ENCODE peak calls at places on chromosomes 13 and 19, in eight cellular contexts. One of them, this sample, is unnamed.

GRCh38 chr19:1773173-1773572 is 19.9 kb downstream of the ONECUT3 start:
- DNase-seq in tibial nerve: no peak
- DNase-seq in uterus: no peak
- DNase-seq in HepG2: no peak
- DNase-seq in stomach: no peak
- DNase-seq in right lobe of liver: no peak
- DNase-seq in suprapubic skin: no peak
- DNase-seq in Peyer's patch: no peak
- DNase-seq in this sample: no peak

GRCh38 chr13:57633141-57633949 is 1.8 kb downstream of the PCDH17 start:
- DNase-seq in tibial nerve: no peak
- DNase-seq in uterus: peak
- DNase-seq in HepG2: no peak
- DNase-seq in stomach: peak
- DNase-seq in right lobe of liver: peak
- DNase-seq in suprapubic skin: peak
- DNase-seq in Peyer's patch: no peak
- DNase-seq in this sample: peak

GRCh38 chr19:5458420-5458819 is 3.2 kb downstream of the ZNRF4 start:
- DNase-seq in tibial nerve: no peak
- DNase-seq in uterus: no peak
- DNase-seq in HepG2: no peak
- DNase-seq in stomach: no peak
- DNase-seq in right lobe of liver: no peak
- DNase-seq in suprapubic skin: no peak
- DNase-seq in Peyer's patch: no peak
- DNase-seq in this sample: no peak

GRCh38 chr19:2167896-2168618 is 4.3 kb downstream of the DOT1L start:
- DNase-seq in tibial nerve: peak
- DNase-seq in uterus: peak
- DNase-seq in HepG2: peak
- DNase-seq in stomach: peak
- DNase-seq in right lobe of liver: peak
- DNase-seq in suprapubic skin: no peak
- DNase-seq in Peyer's patch: peak
- DNase-seq in this sample: peak

GRCh38 chr13:96998071-96998470 is 3.8 kb upstream of the OXGR1 start:
- DNase-seq in tibial nerve: no peak
- DNase-seq in uterus: no peak
- DNase-seq in HepG2: no peak
- DNase-seq in stomach: no peak
- DNase-seq in right lobe of liver: no peak
- DNase-seq in suprapubic skin: no peak
- DNase-seq in Peyer's patch: no peak
- DNase-seq in this sample: no peak

GRCh38 chr19:7998081-7998480 is 7.4 kb downstream of the ELAVL1 start:
- DNase-seq in tibial nerve: no peak
- DNase-seq in uterus: no peak
- DNase-seq in HepG2: no peak
- DNase-seq in stomach: no peak
- DNase-seq in right lobe of liver: no peak
- DNase-seq in suprapubic skin: no peak
- DNase-seq in Peyer's patch: no peak
- DNase-seq in this sample: no peak

GRCh38 chr13:56424246-56424645 is 716.5 kb upstream of the PRR20A start:
- DNase-seq in tibial nerve: no peak
- DNase-seq in uterus: no peak
- DNase-seq in HepG2: no peak
- DNase-seq in stomach: no peak
- DNase-seq in right lobe of liver: no peak
- DNase-seq in suprapubic skin: no peak
- DNase-seq in Peyer's patch: no peak
- DNase-seq in this sample: no peak

GRCh38 chr19:23801798-23802197 is 43.1 kb upstream of the ZNF681 start:
- DNase-seq in tibial nerve: no peak
- DNase-seq in uterus: no peak
- DNase-seq in HepG2: no peak
- DNase-seq in stomach: no peak
- DNase-seq in right lobe of liver: no peak
- DNase-seq in suprapubic skin: no peak
- DNase-seq in Peyer's patch: no peak
- DNase-seq in this sample: no peak

GRCh38 chr19:10079031-10079453 is 7.1 kb upstream of the SHFL start:
- DNase-seq in tibial nerve: no peak
- DNase-seq in uterus: no peak
- DNase-seq in HepG2: peak
- DNase-seq in stomach: no peak
- DNase-seq in right lobe of liver: peak
- DNase-seq in suprapubic skin: no peak
- DNase-seq in Peyer's patch: no peak
- DNase-seq in this sample: no peak

GRCh38 chr19:53659292-53659691 is 27.5 kb downstream of the DPRX start:
- DNase-seq in tibial nerve: no peak
- DNase-seq in uterus: no peak
- DNase-seq in HepG2: peak
- DNase-seq in stomach: no peak
- DNase-seq in right lobe of liver: peak
- DNase-seq in suprapubic skin: no peak
- DNase-seq in Peyer's patch: no peak
- DNase-seq in this sample: no peak

GRCh38 chr13:111031531-111031961 is 83.6 kb upstream of the ARHGEF7 start:
- DNase-seq in tibial nerve: no peak
- DNase-seq in uterus: no peak
- DNase-seq in HepG2: no peak
- DNase-seq in stomach: no peak
- DNase-seq in right lobe of liver: no peak
- DNase-seq in suprapubic skin: no peak
- DNase-seq in Peyer's patch: no peak
- DNase-seq in this sample: no peak

GRCh38 chr19:4988770-4989251 is 19.9 kb downstream of the KDM4B start:
- DNase-seq in tibial nerve: no peak
- DNase-seq in uterus: peak
- DNase-seq in HepG2: no peak
- DNase-seq in stomach: no peak
- DNase-seq in right lobe of liver: no peak
- DNase-seq in suprapubic skin: peak
- DNase-seq in Peyer's patch: no peak
- DNase-seq in this sample: peak

GRCh38 chr13:43911283-43911682 is 31.6 kb downstream of the LACC1 start:
- DNase-seq in tibial nerve: no peak
- DNase-seq in uterus: no peak
- DNase-seq in HepG2: no peak
- DNase-seq in stomach: no peak
- DNase-seq in right lobe of liver: no peak
- DNase-seq in suprapubic skin: no peak
- DNase-seq in Peyer's patch: no peak
- DNase-seq in this sample: no peak

GRCh38 chr19:36686365-36687213 is 823 bp upstream of the ZNF567 start:
- DNase-seq in tibial nerve: no peak
- DNase-seq in uterus: no peak
- DNase-seq in HepG2: no peak
- DNase-seq in stomach: no peak
- DNase-seq in right lobe of liver: peak
- DNase-seq in suprapubic skin: no peak
- DNase-seq in Peyer's patch: no peak
- DNase-seq in this sample: no peak

GRCh38 chr13:48827709-48828108 is 148.0 kb upstream of the FNDC3A start:
- DNase-seq in tibial nerve: no peak
- DNase-seq in uterus: no peak
- DNase-seq in HepG2: no peak
- DNase-seq in stomach: no peak
- DNase-seq in right lobe of liver: no peak
- DNase-seq in suprapubic skin: no peak
- DNase-seq in Peyer's patch: no peak
- DNase-seq in this sample: no peak

GRCh38 chr13:33249066-33249465 is 36.5 kb downstream of the STARD13 start:
- DNase-seq in tibial nerve: no peak
- DNase-seq in uterus: no peak
- DNase-seq in HepG2: no peak
- DNase-seq in stomach: no peak
- DNase-seq in right lobe of liver: no peak
- DNase-seq in suprapubic skin: no peak
- DNase-seq in Peyer's patch: no peak
- DNase-seq in this sample: no peak

GRCh38 chr13:41496420-41497234 is 39.3 kb downstream of the RGCC start:
- DNase-seq in tibial nerve: no peak
- DNase-seq in uterus: no peak
- DNase-seq in HepG2: no peak
- DNase-seq in stomach: no peak
- DNase-seq in right lobe of liver: no peak
- DNase-seq in suprapubic skin: no peak
- DNase-seq in Peyer's patch: no peak
- DNase-seq in this sample: no peak

GRCh38 chr19:2229103-2230028 is 6.8 kb downstream of the PLEKHJ1 start:
- DNase-seq in tibial nerve: no peak
- DNase-seq in uterus: no peak
- DNase-seq in HepG2: no peak
- DNase-seq in stomach: peak
- DNase-seq in right lobe of liver: no peak
- DNase-seq in suprapubic skin: no peak
- DNase-seq in Peyer's patch: no peak
- DNase-seq in this sample: no peak

GRCh38 chr13:39419866-39420265 is 183.1 kb downstream of the LHFPL6 start:
- DNase-seq in tibial nerve: no peak
- DNase-seq in uterus: no peak
- DNase-seq in HepG2: no peak
- DNase-seq in stomach: no peak
- DNase-seq in right lobe of liver: no peak
- DNase-seq in suprapubic skin: no peak
- DNase-seq in Peyer's patch: no peak
- DNase-seq in this sample: no peak

GRCh38 chr13:73220966-73221720 is 162.3 kb downstream of the KLF5 start:
- DNase-seq in tibial nerve: no peak
- DNase-seq in uterus: no peak
- DNase-seq in HepG2: no peak
- DNase-seq in stomach: no peak
- DNase-seq in right lobe of liver: no peak
- DNase-seq in suprapubic skin: no peak
- DNase-seq in Peyer's patch: no peak
- DNase-seq in this sample: no peak

GRCh38 chr19:51600940-51601575 is 29.1 kb downstream of the SIGLEC5 start:
- DNase-seq in tibial nerve: no peak
- DNase-seq in uterus: no peak
- DNase-seq in HepG2: no peak
- DNase-seq in stomach: no peak
- DNase-seq in right lobe of liver: peak
- DNase-seq in suprapubic skin: no peak
- DNase-seq in Peyer's patch: peak
- DNase-seq in this sample: no peak

GRCh38 chr19:1705367-1705766 is 47.9 kb upstream of the ONECUT3 start:
- DNase-seq in tibial nerve: no peak
- DNase-seq in uterus: no peak
- DNase-seq in HepG2: no peak
- DNase-seq in stomach: no peak
- DNase-seq in right lobe of liver: no peak
- DNase-seq in suprapubic skin: no peak
- DNase-seq in Peyer's patch: no peak
- DNase-seq in this sample: no peak

GRCh38 chr13:113897161-113897560 is 33.3 kb upstream of the GAS6 start:
- DNase-seq in tibial nerve: no peak
- DNase-seq in uterus: peak
- DNase-seq in HepG2: peak
- DNase-seq in stomach: no peak
- DNase-seq in right lobe of liver: no peak
- DNase-seq in suprapubic skin: no peak
- DNase-seq in Peyer's patch: no peak
- DNase-seq in this sample: peak

GRCh38 chr19:4566402-4567051 is 7.0 kb upstream of the SEMA6B start:
- DNase-seq in tibial nerve: no peak
- DNase-seq in uterus: no peak
- DNase-seq in HepG2: no peak
- DNase-seq in stomach: no peak
- DNase-seq in right lobe of liver: no peak
- DNase-seq in suprapubic skin: no peak
- DNase-seq in Peyer's patch: no peak
- DNase-seq in this sample: no peak

GRCh38 chr13:99257291-99257690 is 888 bp downstream of the GPR18 start:
- DNase-seq in tibial nerve: no peak
- DNase-seq in uterus: no peak
- DNase-seq in HepG2: no peak
- DNase-seq in stomach: no peak
- DNase-seq in right lobe of liver: no peak
- DNase-seq in suprapubic skin: no peak
- DNase-seq in Peyer's patch: no peak
- DNase-seq in this sample: no peak

GRCh38 chr13:50357586-50358118 is 342.4 kb downstream of the KCNRG start:
- DNase-seq in tibial nerve: peak
- DNase-seq in uterus: peak
- DNase-seq in HepG2: no peak
- DNase-seq in stomach: peak
- DNase-seq in right lobe of liver: no peak
- DNase-seq in suprapubic skin: no peak
- DNase-seq in Peyer's patch: no peak
- DNase-seq in this sample: peak
- TF ChIP-seq POLR2A in tibial nerve: no peak
- TF ChIP-seq POLR2A in uterus: no peak
- TF ChIP-seq POLR2A in HepG2: no peak
- TF ChIP-seq POLR2A in stomach: no peak
- TF ChIP-seq POLR2A in right lobe of liver: no peak
- TF ChIP-seq POLR2A in suprapubic skin: no peak
- TF ChIP-seq POLR2A in Peyer's patch: no peak
- TF ChIP-seq POLR2A in this sample: no peak

DNA sequence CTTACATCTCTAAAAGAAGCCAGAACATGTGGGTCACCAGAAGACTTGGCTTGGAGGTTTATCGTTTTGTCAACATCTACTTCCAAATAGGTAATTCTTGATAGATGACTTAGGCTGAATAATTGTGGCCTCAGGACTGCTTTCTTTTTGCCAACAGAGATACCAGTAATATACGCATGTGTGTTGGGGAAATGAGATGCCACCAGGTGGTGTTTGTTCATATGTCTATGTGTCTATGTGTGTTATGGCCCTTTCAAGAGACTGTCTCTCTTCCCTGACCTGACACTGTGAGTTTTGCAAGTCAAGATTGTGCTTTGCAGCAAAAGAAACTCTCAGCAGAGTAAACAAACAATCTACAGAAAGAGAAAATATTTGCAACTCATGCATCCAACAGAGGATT is 31.6 kb upstream of the METTL21C start:
- DNase-seq in tibial nerve: no peak
- DNase-seq in uterus: no peak
- DNase-seq in HepG2: peak
- DNase-seq in stomach: no peak
- DNase-seq in right lobe of liver: no peak
- DNase-seq in suprapubic skin: no peak
- DNase-seq in Peyer's patch: no peak
- DNase-seq in this sample: no peak
- TF ChIP-seq CTCF in tibial nerve: no peak
- TF ChIP-seq CTCF in uterus: no peak
- TF ChIP-seq CTCF in HepG2: peak
- TF ChIP-seq CTCF in stomach: no peak
- TF ChIP-seq CTCF in right lobe of liver: peak
- TF ChIP-seq CTCF in suprapubic skin: no peak
- TF ChIP-seq CTCF in Peyer's patch: no peak
- TF ChIP-seq CTCF in this sample: no peak

GRCh38 chr19:21141787-21142464 is at the start of gene ZNF431:
- DNase-seq in tibial nerve: peak
- DNase-seq in uterus: peak
- DNase-seq in HepG2: peak
- DNase-seq in stomach: peak
- DNase-seq in right lobe of liver: peak
- DNase-seq in suprapubic skin: peak
- DNase-seq in Peyer's patch: peak
- DNase-seq in this sample: peak
- TF ChIP-seq POLR2A in tibial nerve: peak
- TF ChIP-seq POLR2A in uterus: peak
- TF ChIP-seq POLR2A in HepG2: peak
- TF ChIP-seq POLR2A in stomach: no peak
- TF ChIP-seq POLR2A in right lobe of liver: peak
- TF ChIP-seq POLR2A in suprapubic skin: peak
- TF ChIP-seq POLR2A in Peyer's patch: peak
- TF ChIP-seq POLR2A in this sample: no peak

GRCh38 chr19:48469056-48469881 is at the start of gene CYTH2:
- DNase-seq in tibial nerve: peak
- DNase-seq in uterus: peak
- DNase-seq in HepG2: peak
- DNase-seq in stomach: peak
- DNase-seq in right lobe of liver: peak
- DNase-seq in suprapubic skin: peak
- DNase-seq in Peyer's patch: peak
- DNase-seq in this sample: peak
- TF ChIP-seq CTCF in tibial nerve: peak
- TF ChIP-seq CTCF in uterus: no peak
- TF ChIP-seq CTCF in HepG2: no peak
- TF ChIP-seq CTCF in stomach: no peak
- TF ChIP-seq CTCF in right lobe of liver: peak
- TF ChIP-seq CTCF in suprapubic skin: no peak
- TF ChIP-seq CTCF in Peyer's patch: no peak
- TF ChIP-seq CTCF in this sample: no peak